ENCODE peak calls at places on chromosomes 16 and 17, in five cellular contexts. One of them, this sample, is unnamed.

GRCh38 chr16:66342294-66342900 is 24.1 kb upstream of the CDH5 start:
- DNase-seq in neuronal stem cell: peak
- DNase-seq in mesenchymal stem cell: peak
- DNase-seq in trophoblast cell: no peak
- DNase-seq in H1: peak
- DNase-seq in this sample: peak

GRCh38 chr17:32828822-32829221 is 48.1 kb downstream of the MYO1D start:
- DNase-seq in H1: no peak
- DNase-seq in neuronal stem cell: no peak
- DNase-seq in trophoblast cell: no peak
- DNase-seq in mesenchymal stem cell: no peak
- DNase-seq in this sample: no peak

GRCh38 chr16:67546761-67547422 is 15.4 kb upstream of the CTCF start:
- DNase-seq in trophoblast cell: peak
- DNase-seq in neuronal stem cell: peak
- DNase-seq in mesenchymal stem cell: peak
- DNase-seq in H1: peak
- DNase-seq in this sample: peak

GRCh38 chr17:27502526-27503324 is 46.5 kb downstream of the KSR1 start:
- DNase-seq in mesenchymal stem cell: peak
- DNase-seq in trophoblast cell: peak
- DNase-seq in H1: no peak
- DNase-seq in neuronal stem cell: no peak
- DNase-seq in this sample: no peak

GRCh38 chr16:64321066-64321465 is 800.8 kb downstream of the CDH11 start:
- DNase-seq in neuronal stem cell: no peak
- DNase-seq in trophoblast cell: no peak
- DNase-seq in H1: no peak
- DNase-seq in mesenchymal stem cell: no peak
- DNase-seq in this sample: no peak

GRCh38 chr17:27244481-27245223 is 49.3 kb upstream of the WSB1 start:
- DNase-seq in H1: peak
- DNase-seq in trophoblast cell: peak
- DNase-seq in mesenchymal stem cell: peak
- DNase-seq in neuronal stem cell: no peak
- DNase-seq in this sample: peak

GRCh38 chr17:80649672-80650338 is 105.2 kb downstream of the RPTOR start:
- DNase-seq in trophoblast cell: no peak
- DNase-seq in H1: peak
- DNase-seq in neuronal stem cell: peak
- DNase-seq in mesenchymal stem cell: peak
- DNase-seq in this sample: peak

GRCh38 chr16:58345574-58346354 is 46.5 kb upstream of the GINS3 start:
- DNase-seq in H1: no peak
- DNase-seq in neuronal stem cell: no peak
- DNase-seq in mesenchymal stem cell: no peak
- DNase-seq in trophoblast cell: no peak
- DNase-seq in this sample: no peak

GRCh38 chr17:35640977-35641526 is 53.9 kb downstream of the AP2B1 start:
- DNase-seq in mesenchymal stem cell: no peak
- DNase-seq in neuronal stem cell: no peak
- DNase-seq in trophoblast cell: peak
- DNase-seq in H1: no peak
- DNase-seq in this sample: no peak

GRCh38 chr17:43468746-43469544 is 14.8 kb upstream of the DHX8 start:
- DNase-seq in mesenchymal stem cell: peak
- DNase-seq in trophoblast cell: peak
- DNase-seq in neuronal stem cell: no peak
- DNase-seq in H1: no peak
- DNase-seq in this sample: no peak

GRCh38 chr17:83203073-83203471 is 123.7 kb downstream of the METRNL start:
- DNase-seq in trophoblast cell: peak
- DNase-seq in mesenchymal stem cell: peak
- DNase-seq in neuronal stem cell: no peak
- DNase-seq in H1: no peak
- DNase-seq in this sample: no peak

GRCh38 chr16:85157813-85158701 is 45.8 kb upstream of the CIBAR2 start:
- DNase-seq in H1: peak
- DNase-seq in mesenchymal stem cell: peak
- DNase-seq in trophoblast cell: no peak
- DNase-seq in neuronal stem cell: peak
- DNase-seq in this sample: peak

GRCh38 chr17:42284566-42284965 is 3.7 kb upstream of the STAT5A start:
- DNase-seq in neuronal stem cell: no peak
- DNase-seq in mesenchymal stem cell: no peak
- DNase-seq in H1: no peak
- DNase-seq in trophoblast cell: no peak
- DNase-seq in this sample: peak

GRCh38 chr16:85261657-85262557 is 149.6 kb upstream of the CIBAR2 start:
- DNase-seq in mesenchymal stem cell: no peak
- DNase-seq in trophoblast cell: no peak
- DNase-seq in neuronal stem cell: no peak
- DNase-seq in H1: no peak
- DNase-seq in this sample: no peak

GRCh38 chr17:80629298-80630028 is 84.8 kb downstream of the RPTOR start:
- DNase-seq in neuronal stem cell: no peak
- DNase-seq in trophoblast cell: no peak
- DNase-seq in mesenchymal stem cell: no peak
- DNase-seq in H1: no peak
- DNase-seq in this sample: no peak

GRCh38 chr16:15643453-15644305 is 725 bp upstream of the MARF1 start:
- DNase-seq in mesenchymal stem cell: peak
- DNase-seq in neuronal stem cell: no peak
- DNase-seq in H1: peak
- DNase-seq in trophoblast cell: no peak
- DNase-seq in this sample: no peak

GRCh38 chr17:60168654-60169053 is 18.9 kb downstream of the CA4 start:
- DNase-seq in trophoblast cell: no peak
- DNase-seq in H1: no peak
- DNase-seq in mesenchymal stem cell: no peak
- DNase-seq in neuronal stem cell: no peak
- DNase-seq in this sample: peak

GRCh38 chr17:64784353-64784798 is 122.3 kb upstream of the SMURF2 start:
- DNase-seq in mesenchymal stem cell: no peak
- DNase-seq in neuronal stem cell: no peak
- DNase-seq in trophoblast cell: no peak
- DNase-seq in H1: no peak
- DNase-seq in this sample: no peak

GRCh38 chr16:64238576-64238975 is 883.3 kb downstream of the CDH11 start:
- DNase-seq in neuronal stem cell: no peak
- DNase-seq in H1: no peak
- DNase-seq in trophoblast cell: no peak
- DNase-seq in mesenchymal stem cell: no peak
- DNase-seq in this sample: no peak

GRCh38 chr17:8701221-8701620 is 43.4 kb downstream of the CCDC42 start:
- DNase-seq in H1: no peak
- DNase-seq in mesenchymal stem cell: no peak
- DNase-seq in trophoblast cell: no peak
- DNase-seq in neuronal stem cell: no peak
- DNase-seq in this sample: no peak
- H2BK12ac ChIP-seq in H1: no peak
- H2BK12ac ChIP-seq in mesenchymal stem cell: no peak
- H2BK12ac ChIP-seq in trophoblast cell: no peak
- H2BK12ac ChIP-seq in neuronal stem cell: no peak
- H2BK12ac ChIP-seq in this sample: no peak

DNA sequence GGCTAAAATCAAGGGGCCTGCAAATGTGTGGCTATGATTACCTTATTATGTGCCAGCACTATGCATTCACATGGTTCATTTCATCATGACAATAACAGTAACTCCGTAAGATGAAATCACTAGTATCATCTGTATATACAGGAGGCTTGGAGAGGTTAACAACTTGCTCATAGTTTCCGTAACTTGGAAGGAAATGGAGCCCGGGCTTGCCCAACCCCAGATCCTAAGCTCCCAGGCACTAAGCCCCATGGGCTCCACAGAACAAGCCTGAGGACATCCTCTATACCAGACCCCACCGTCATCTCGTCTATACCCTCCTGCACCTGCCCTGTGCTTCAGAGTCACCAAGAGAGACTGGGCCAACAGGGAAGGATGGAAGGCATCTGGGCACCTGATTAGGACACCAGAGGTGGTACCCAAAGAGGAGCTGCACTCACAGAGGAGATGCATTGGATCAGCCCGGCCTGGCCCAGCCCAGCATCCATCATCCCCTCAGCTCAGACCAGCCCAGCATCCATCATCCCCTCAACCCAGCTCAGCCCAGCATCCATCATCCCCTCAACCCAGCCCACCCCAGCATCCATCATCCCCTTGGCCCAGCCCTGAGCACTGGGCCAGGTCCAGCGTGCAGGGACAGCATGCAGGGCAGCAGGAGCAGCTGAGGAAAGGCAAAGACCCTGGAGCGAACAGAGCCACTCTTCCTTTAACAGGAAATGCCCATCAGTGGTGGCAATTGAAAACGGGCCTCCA is 28.5 kb downstream of the NSMCE1 start:
- DNase-seq in neuronal stem cell: no peak
- DNase-seq in H1: no peak
- DNase-seq in mesenchymal stem cell: peak
- DNase-seq in trophoblast cell: no peak
- DNase-seq in this sample: peak
- H2BK5ac ChIP-seq in neuronal stem cell: no peak
- H2BK5ac ChIP-seq in H1: no peak
- H2BK5ac ChIP-seq in mesenchymal stem cell: no peak
- H2BK5ac ChIP-seq in trophoblast cell: no peak
- H2BK5ac ChIP-seq in this sample: no peak

DNA sequence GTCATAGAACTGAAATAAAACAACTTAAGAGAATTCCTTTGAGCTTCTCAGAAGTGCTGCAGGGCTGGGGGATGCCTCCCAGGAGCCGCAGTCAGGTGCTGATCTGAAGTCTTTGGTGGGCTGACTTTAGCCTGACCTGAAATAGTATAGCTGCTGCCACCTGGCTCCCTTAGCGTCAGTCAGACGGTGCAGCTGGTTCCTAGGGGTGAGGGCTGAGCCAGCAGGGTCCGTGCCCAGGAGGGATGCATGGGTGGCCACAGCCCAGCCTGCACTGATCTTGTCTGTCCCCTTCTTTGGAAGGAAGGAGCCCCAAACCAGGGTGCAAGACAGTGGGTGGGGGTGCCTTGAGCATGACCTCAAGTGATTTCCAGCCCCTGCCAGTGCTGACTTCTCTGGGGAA is 11.5 kb downstream of the MAPT start:
- DNase-seq in H1: no peak
- DNase-seq in mesenchymal stem cell: no peak
- DNase-seq in trophoblast cell: no peak
- DNase-seq in neuronal stem cell: no peak
- DNase-seq in this sample: no peak
- H2BK12ac ChIP-seq in H1: peak
- H2BK12ac ChIP-seq in mesenchymal stem cell: no peak
- H2BK12ac ChIP-seq in trophoblast cell: no peak
- H2BK12ac ChIP-seq in neuronal stem cell: no peak
- H2BK12ac ChIP-seq in this sample: no peak

DNA sequence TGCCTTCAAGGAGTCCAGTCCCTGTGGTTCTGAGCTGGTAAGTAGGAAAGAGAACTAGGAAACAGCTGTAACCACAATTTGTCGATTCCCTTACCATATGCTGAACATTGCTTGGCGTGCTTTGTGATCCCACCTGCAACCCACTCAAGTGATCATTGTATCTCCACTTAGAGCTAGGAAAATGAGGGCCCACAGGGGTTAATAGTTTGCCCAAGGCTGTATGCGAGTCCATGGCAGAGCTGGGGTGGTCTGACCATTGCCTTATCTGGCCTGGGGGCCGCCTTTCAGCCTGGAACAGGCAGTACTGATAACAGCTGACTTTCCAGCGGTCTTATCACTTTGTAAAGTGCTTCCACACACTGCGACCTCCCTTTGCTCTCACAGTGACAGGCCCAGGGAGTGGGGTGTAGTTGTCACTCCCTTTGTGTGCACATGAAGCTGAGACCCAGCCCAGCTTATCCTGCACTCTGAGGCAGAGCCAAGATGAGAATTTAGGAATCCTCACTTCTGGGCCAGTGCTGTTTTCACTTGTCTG is 9.8 kb downstream of the MYL4 start:
- DNase-seq in trophoblast cell: no peak
- DNase-seq in neuronal stem cell: no peak
- DNase-seq in H1: no peak
- DNase-seq in mesenchymal stem cell: no peak
- DNase-seq in this sample: no peak
- H2BK5ac ChIP-seq in trophoblast cell: no peak
- H2BK5ac ChIP-seq in neuronal stem cell: no peak
- H2BK5ac ChIP-seq in H1: no peak
- H2BK5ac ChIP-seq in mesenchymal stem cell: no peak
- H2BK5ac ChIP-seq in this sample: no peak

DNA sequence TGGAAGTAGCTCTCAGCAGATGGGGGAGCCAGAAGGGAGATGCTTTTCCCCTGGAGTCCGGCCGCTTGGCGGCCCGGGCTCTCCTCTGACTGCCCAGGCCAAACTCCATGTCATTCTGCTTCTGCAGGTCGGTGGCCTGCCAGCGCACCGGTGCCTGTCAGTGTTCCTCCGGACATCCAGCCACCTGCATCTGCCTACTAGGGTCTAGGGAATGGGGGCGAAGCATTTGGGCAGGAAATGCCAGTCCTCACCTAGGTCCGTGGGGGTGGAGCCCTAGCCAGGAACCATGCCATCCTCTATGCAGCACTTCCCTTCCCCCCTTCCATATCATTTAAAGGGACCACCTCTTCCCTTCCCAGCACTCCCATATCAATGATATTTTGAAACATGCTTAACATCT is 34.2 kb downstream of the GJC1 start:
- DNase-seq in trophoblast cell: no peak
- DNase-seq in mesenchymal stem cell: no peak
- DNase-seq in H1: no peak
- DNase-seq in neuronal stem cell: no peak
- DNase-seq in this sample: no peak
- H2BK12ac ChIP-seq in trophoblast cell: no peak
- H2BK12ac ChIP-seq in mesenchymal stem cell: peak
- H2BK12ac ChIP-seq in H1: no peak
- H2BK12ac ChIP-seq in neuronal stem cell: no peak
- H2BK12ac ChIP-seq in this sample: no peak

GRCh38 chr17:31743767-31744166 is 115.3 kb downstream of the COPRS start:
- DNase-seq in H1: no peak
- DNase-seq in mesenchymal stem cell: peak
- DNase-seq in neuronal stem cell: no peak
- DNase-seq in trophoblast cell: no peak
- DNase-seq in this sample: peak
- H2BK5ac ChIP-seq in H1: no peak
- H2BK5ac ChIP-seq in mesenchymal stem cell: no peak
- H2BK5ac ChIP-seq in neuronal stem cell: no peak
- H2BK5ac ChIP-seq in trophoblast cell: no peak
- H2BK5ac ChIP-seq in this sample: no peak

DNA sequence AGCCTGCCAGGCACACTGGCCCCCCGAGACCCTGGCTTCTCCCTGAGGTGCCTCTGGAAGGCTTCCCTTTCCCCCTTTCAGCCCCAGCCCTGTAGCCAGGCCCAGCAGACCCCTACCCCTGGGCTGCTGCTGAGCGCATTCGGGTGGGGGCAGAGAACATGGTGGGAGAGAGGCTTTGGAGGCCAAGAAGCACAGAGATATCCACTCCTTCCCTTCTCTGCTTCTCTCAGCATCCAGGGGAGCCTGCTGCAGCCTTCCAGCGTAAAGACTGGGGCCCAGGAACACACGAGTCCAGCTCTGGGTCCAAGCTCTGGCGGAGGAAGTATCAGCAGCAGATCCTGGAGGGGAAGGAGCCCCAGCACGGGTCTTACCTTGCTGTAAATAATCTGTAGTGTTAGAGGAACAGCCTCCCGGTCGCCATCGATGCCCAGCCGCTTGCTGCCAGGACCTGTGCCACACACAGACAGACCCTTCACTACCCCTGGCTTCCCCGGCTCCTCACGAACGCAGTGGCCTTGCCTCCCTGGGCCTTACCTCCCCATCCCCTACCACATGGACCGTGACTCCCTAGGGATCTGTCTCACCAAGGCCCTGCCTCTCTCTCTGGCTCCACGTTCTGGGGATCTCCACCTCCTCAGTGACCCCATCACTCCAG is 17.0 kb upstream of the PIK3R6 start:
- DNase-seq in neuronal stem cell: no peak
- DNase-seq in mesenchymal stem cell: no peak
- DNase-seq in trophoblast cell: no peak
- DNase-seq in H1: no peak
- DNase-seq in this sample: peak
- H2BK12ac ChIP-seq in neuronal stem cell: no peak
- H2BK12ac ChIP-seq in mesenchymal stem cell: no peak
- H2BK12ac ChIP-seq in trophoblast cell: no peak
- H2BK12ac ChIP-seq in H1: peak
- H2BK12ac ChIP-seq in this sample: no peak

This sample was measured in H9.